ENCODE peak calls at places on chromosomes 5 and 9, in four cellular contexts. A, J, G and B are unnamed samples.

GRCh38 chr9:116181853-116182610 is 28.4 kb downstream of the PAPPA start:
- DNase-seq in A (no peak), J (no peak), G (no peak), B (no peak)

GRCh38 chr5:88785396-88786216 is 97.4 kb downstream of the MEF2C start:
- DNase-seq in A (peak), J (peak), G (peak), B (no peak)

GRCh38 chr5:53035868-53036381 is 46.8 kb downstream of the ITGA2 start:
- DNase-seq in A (no peak), J (no peak), G (no peak), B (no peak)

GRCh38 chr5:163727028-163727427 is 221.6 kb downstream of the MAT2B start:
- DNase-seq in A (no peak), J (no peak), G (no peak), B (no peak)

GRCh38 chr5:90201923-90202322 is 207.6 kb downstream of the CETN3 start:
- DNase-seq in A (no peak), J (no peak), G (no peak), B (no peak)

GRCh38 chr9:112158629-112159228 is 16.4 kb downstream of the SUSD1 start:
- DNase-seq in A (no peak), J (no peak), G (no peak), B (no peak)

GRCh38 chr5:1401681-1402096 is 43.6 kb downstream of the SLC6A3 start:
- DNase-seq in A (no peak), J (no peak), G (no peak), B (no peak)

GRCh38 chr5:178387856-178388190 is 155.2 kb upstream of the PHYKPL start:
- DNase-seq in A (no peak), J (no peak), G (no peak), B (no peak)

GRCh38 chr5:50559955-50560354 is 106.5 kb upstream of the PARP8 start:
- DNase-seq in A (no peak), J (no peak), G (no peak), B (no peak)

GRCh38 chr5:100595152-100595811 is 60.1 kb downstream of the FAM174A start:
- DNase-seq in A (peak), J (peak), G (no peak), B (no peak)

GRCh38 chr5:7983433-7983832 is 114.5 kb downstream of the MTRR start:
- DNase-seq in A (no peak), J (no peak), G (no peak), B (no peak)

GRCh38 chr5:123120197-123120596 is 31.2 kb downstream of the PRDM6 start:
- DNase-seq in A (no peak), J (no peak), G (no peak), B (no peak)

GRCh38 chr5:5277118-5277517 is 137.0 kb downstream of the ADAMTS16 start:
- DNase-seq in A (no peak), J (no peak), G (no peak), B (no peak)

GRCh38 chr5:97545856-97546570 is 363.0 kb upstream of the RIOK2 start:
- DNase-seq in A (no peak), J (no peak), G (no peak), B (no peak)

GRCh38 chr5:16673241-16673998 is 56.6 kb upstream of the RETREG1 start:
- DNase-seq in A (no peak), J (no peak), G (peak), B (no peak)

GRCh38 chr5:123514615-123515355 is 2.8 kb downstream of the CSNK1G3 start:
- DNase-seq in A (no peak), J (no peak), G (no peak), B (no peak)

GRCh38 chr9:34636791-34637355 is 714 bp downstream of the SIGMAR1 start:
- DNase-seq in A (no peak), J (no peak), G (peak), B (peak)

GRCh38 chr5:965604-966344 is 42.8 kb upstream of the NKD2 start:
- DNase-seq in A (no peak), J (no peak), G (no peak), B (no peak)

GRCh38 chr9:16012621-16013020 is 459.8 kb downstream of the CCDC171 start:
- DNase-seq in A (no peak), J (no peak), G (no peak), B (no peak)